ENCODE peak calls at places on chromosome 14, in ten cellular contexts. One of them, this sample, is unnamed.

GRCh38 chr14:22448905-22449611 is 140.0 kb downstream of the DAD1 start:
- DNase-seq in stomach: no peak
- DNase-seq in fibroblast of pulmonary artery: peak; percentile 25
- DNase-seq in WERI-Rb-1: no peak
- DNase-seq in fibroblast of mammary gland: peak; percentile 43
- DNase-seq in fibroblast of lung: peak; percentile 31
- DNase-seq in foreskin fibroblast: peak; percentile 5
- DNase-seq in ascending aorta: no peak
- DNase-seq in lung: no peak
- DNase-seq in heart left ventricle: no peak
- DNase-seq in this sample: peak; percentile 43

GRCh38 chr14:36738269-36738668 is 76.6 kb downstream of the PAX9 start:
- DNase-seq in foreskin fibroblast: no peak
- DNase-seq in fibroblast of mammary gland: no peak
- DNase-seq in fibroblast of pulmonary artery: no peak
- DNase-seq in stomach: no peak
- DNase-seq in ascending aorta: no peak
- DNase-seq in WERI-Rb-1: no peak
- DNase-seq in heart left ventricle: no peak
- DNase-seq in lung: no peak
- DNase-seq in fibroblast of lung: no peak
- DNase-seq in this sample: no peak

GRCh38 chr14:47675489-47676300 is at the start of gene MDGA2:
- DNase-seq in heart left ventricle: no peak
- DNase-seq in WERI-Rb-1: peak; percentile 70
- DNase-seq in fibroblast of pulmonary artery: no peak
- DNase-seq in foreskin fibroblast: no peak
- DNase-seq in fibroblast of lung: no peak
- DNase-seq in ascending aorta: no peak
- DNase-seq in fibroblast of mammary gland: peak; percentile 11
- DNase-seq in lung: no peak
- DNase-seq in stomach: no peak
- DNase-seq in this sample: no peak

GRCh38 chr14:101980700-101981099 is 16.3 kb downstream of the DYNC1H1 start:
- DNase-seq in foreskin fibroblast: peak; percentile 97
- DNase-seq in fibroblast of mammary gland: peak; percentile 99
- DNase-seq in lung: peak; percentile 78
- DNase-seq in fibroblast of pulmonary artery: peak; percentile 99
- DNase-seq in WERI-Rb-1: no peak
- DNase-seq in fibroblast of lung: peak; percentile 97
- DNase-seq in ascending aorta: peak; percentile 91
- DNase-seq in heart left ventricle: no peak
- DNase-seq in stomach: peak; percentile 73
- DNase-seq in this sample: peak; percentile 99

GRCh38 chr14:50812856-50813543 is 18.0 kb downstream of the NIN start:
- DNase-seq in WERI-Rb-1: no peak
- DNase-seq in stomach: no peak
- DNase-seq in ascending aorta: no peak
- DNase-seq in heart left ventricle: no peak
- DNase-seq in fibroblast of mammary gland: no peak
- DNase-seq in fibroblast of lung: no peak
- DNase-seq in foreskin fibroblast: no peak
- DNase-seq in fibroblast of pulmonary artery: no peak
- DNase-seq in lung: no peak
- DNase-seq in this sample: no peak

GRCh38 chr14:79514700-79515099 is 696.6 kb downstream of the DIO2 start:
- DNase-seq in fibroblast of mammary gland: peak; percentile 54
- DNase-seq in ascending aorta: no peak
- DNase-seq in fibroblast of pulmonary artery: peak; percentile 33
- DNase-seq in lung: no peak
- DNase-seq in fibroblast of lung: peak; percentile 5
- DNase-seq in heart left ventricle: no peak
- DNase-seq in stomach: no peak
- DNase-seq in foreskin fibroblast: no peak
- DNase-seq in WERI-Rb-1: no peak
- DNase-seq in this sample: peak; percentile 26

GRCh38 chr14:45810152-45810872 is 557.3 kb upstream of the MIS18BP1 start:
- DNase-seq in heart left ventricle: no peak
- DNase-seq in fibroblast of pulmonary artery: no peak
- DNase-seq in fibroblast of mammary gland: no peak
- DNase-seq in WERI-Rb-1: peak; percentile 8
- DNase-seq in foreskin fibroblast: no peak
- DNase-seq in stomach: no peak
- DNase-seq in lung: no peak
- DNase-seq in fibroblast of lung: no peak
- DNase-seq in ascending aorta: no peak
- DNase-seq in this sample: no peak

GRCh38 chr14:97719931-97720330 is 922.7 kb downstream of the VRK1 start:
- DNase-seq in lung: no peak
- DNase-seq in stomach: no peak
- DNase-seq in fibroblast of lung: no peak
- DNase-seq in fibroblast of mammary gland: no peak
- DNase-seq in fibroblast of pulmonary artery: no peak
- DNase-seq in foreskin fibroblast: no peak
- DNase-seq in heart left ventricle: no peak
- DNase-seq in ascending aorta: no peak
- DNase-seq in WERI-Rb-1: no peak
- DNase-seq in this sample: no peak

GRCh38 chr14:70359076-70359424 is 433 bp downstream of the COX16 start:
- DNase-seq in fibroblast of lung: no peak
- DNase-seq in lung: no peak
- DNase-seq in foreskin fibroblast: no peak
- DNase-seq in stomach: peak; percentile 33
- DNase-seq in ascending aorta: no peak
- DNase-seq in fibroblast of pulmonary artery: no peak
- DNase-seq in fibroblast of mammary gland: peak; percentile 34
- DNase-seq in WERI-Rb-1: no peak
- DNase-seq in heart left ventricle: no peak
- DNase-seq in this sample: no peak

GRCh38 chr14:101064121-101064661 is 160.7 kb upstream of the RTL1 start:
- DNase-seq in lung: no peak
- DNase-seq in heart left ventricle: no peak
- DNase-seq in fibroblast of lung: no peak
- DNase-seq in stomach: no peak
- DNase-seq in WERI-Rb-1: no peak
- DNase-seq in fibroblast of pulmonary artery: no peak
- DNase-seq in fibroblast of mammary gland: no peak
- DNase-seq in foreskin fibroblast: no peak
- DNase-seq in ascending aorta: no peak
- DNase-seq in this sample: no peak

GRCh38 chr14:95044463-95045254 is 112.7 kb downstream of the DICER1 start:
- DNase-seq in heart left ventricle: no peak
- DNase-seq in lung: no peak
- DNase-seq in stomach: peak; percentile 24
- DNase-seq in WERI-Rb-1: no peak
- DNase-seq in foreskin fibroblast: no peak
- DNase-seq in fibroblast of lung: no peak
- DNase-seq in fibroblast of pulmonary artery: no peak
- DNase-seq in ascending aorta: peak; percentile 37
- DNase-seq in fibroblast of mammary gland: no peak
- DNase-seq in this sample: no peak

GRCh38 chr14:96586921-96587822 is 85.0 kb downstream of the PAPOLA start:
- DNase-seq in fibroblast of lung: peak; percentile 25
- DNase-seq in fibroblast of pulmonary artery: no peak
- DNase-seq in fibroblast of mammary gland: no peak
- DNase-seq in stomach: no peak
- DNase-seq in WERI-Rb-1: no peak
- DNase-seq in lung: no peak
- DNase-seq in heart left ventricle: no peak
- DNase-seq in ascending aorta: no peak
- DNase-seq in foreskin fibroblast: no peak
- DNase-seq in this sample: no peak

GRCh38 chr14:71362920-71363584 is 455.8 kb downstream of the PCNX1 start:
- DNase-seq in heart left ventricle: no peak
- DNase-seq in fibroblast of lung: peak; percentile 88
- DNase-seq in foreskin fibroblast: no peak
- DNase-seq in fibroblast of pulmonary artery: peak; percentile 87
- DNase-seq in stomach: no peak
- DNase-seq in fibroblast of mammary gland: peak; percentile 78
- DNase-seq in ascending aorta: no peak
- DNase-seq in lung: no peak
- DNase-seq in WERI-Rb-1: peak; percentile 43
- DNase-seq in this sample: peak; percentile 82

GRCh38 chr14:52844262-52845060 is 53.1 kb upstream of the GNPNAT1 start:
- DNase-seq in foreskin fibroblast: no peak
- DNase-seq in stomach: no peak
- DNase-seq in WERI-Rb-1: no peak
- DNase-seq in fibroblast of mammary gland: peak; percentile 19
- DNase-seq in fibroblast of lung: no peak
- DNase-seq in fibroblast of pulmonary artery: no peak
- DNase-seq in heart left ventricle: no peak
- DNase-seq in ascending aorta: no peak
- DNase-seq in lung: no peak
- DNase-seq in this sample: peak; percentile 44

DNA sequence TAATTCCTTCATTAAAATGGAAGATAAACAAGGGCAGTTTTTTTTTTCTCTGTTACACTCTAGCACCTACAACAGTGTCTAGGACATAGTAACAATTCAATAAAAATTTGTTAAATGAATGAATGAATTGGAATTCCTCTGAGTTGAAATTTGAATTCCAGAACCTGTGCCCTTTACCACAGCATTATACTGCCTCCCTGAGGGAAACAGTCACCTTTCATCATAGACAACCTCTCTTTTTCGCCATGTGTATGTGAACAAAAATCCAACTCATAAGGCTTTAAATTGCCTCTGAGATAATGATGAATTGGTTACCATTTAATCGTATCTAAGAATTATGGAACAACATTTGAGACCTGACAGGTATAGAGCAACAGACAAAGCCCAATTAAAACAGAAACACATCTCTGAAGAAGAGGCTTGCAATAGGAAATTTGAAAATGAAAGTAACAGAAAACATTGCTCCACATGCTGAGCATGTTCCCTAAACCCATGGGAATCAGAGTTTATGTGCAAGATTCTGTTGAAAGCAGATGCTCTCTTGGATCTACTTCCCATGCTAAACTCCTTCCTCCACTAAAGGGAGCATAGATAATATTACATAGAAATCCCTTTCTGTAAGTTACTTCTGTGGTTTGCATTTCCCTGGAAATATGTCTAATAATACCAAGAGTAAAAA is 657.8 kb downstream of the GALC start:
- DNase-seq in lung: no peak
- DNase-seq in foreskin fibroblast: no peak
- DNase-seq in heart left ventricle: no peak
- DNase-seq in ascending aorta: no peak
- DNase-seq in WERI-Rb-1: no peak
- DNase-seq in fibroblast of lung: peak; percentile 22
- DNase-seq in fibroblast of pulmonary artery: no peak
- DNase-seq in fibroblast of mammary gland: peak; percentile 49
- DNase-seq in stomach: no peak
- DNase-seq in this sample: no peak
- TF ChIP-seq CTCF in lung: no peak
- TF ChIP-seq CTCF in foreskin fibroblast: no peak
- TF ChIP-seq CTCF in heart left ventricle: no peak
- TF ChIP-seq CTCF in ascending aorta: no peak
- TF ChIP-seq CTCF in WERI-Rb-1: no peak
- TF ChIP-seq CTCF in fibroblast of lung: no peak
- TF ChIP-seq CTCF in fibroblast of pulmonary artery: no peak
- TF ChIP-seq CTCF in fibroblast of mammary gland: peak; percentile 14
- TF ChIP-seq CTCF in stomach: no peak
- TF ChIP-seq CTCF in this sample: no peak

GRCh38 chr14:49623941-49624806 is 3.6 kb downstream of the MGAT2 start:
- DNase-seq in fibroblast of pulmonary artery: no peak
- DNase-seq in WERI-Rb-1: no peak
- DNase-seq in ascending aorta: no peak
- DNase-seq in foreskin fibroblast: no peak
- DNase-seq in heart left ventricle: no peak
- DNase-seq in stomach: no peak
- DNase-seq in fibroblast of mammary gland: no peak
- DNase-seq in lung: no peak
- DNase-seq in fibroblast of lung: no peak
- DNase-seq in this sample: no peak
- H3K4me3 ChIP-seq in fibroblast of pulmonary artery: no peak overlapping the region
- H3K4me3 ChIP-seq in WERI-Rb-1: no peak overlapping the region
- H3K4me3 ChIP-seq in ascending aorta: no peak overlapping the region
- H3K4me3 ChIP-seq in foreskin fibroblast: peak overlapping the region; percentile 13
- H3K4me3 ChIP-seq in heart left ventricle: no peak overlapping the region
- H3K4me3 ChIP-seq in stomach: no peak overlapping the region
- H3K4me3 ChIP-seq in fibroblast of mammary gland: no peak overlapping the region
- H3K4me3 ChIP-seq in lung: no peak overlapping the region
- H3K4me3 ChIP-seq in fibroblast of lung: no peak overlapping the region
- H3K4me3 ChIP-seq in this sample: no peak overlapping the region

GRCh38 chr14:57530571-57530970 is 36.9 kb upstream of the CCDC198 start:
- DNase-seq in ascending aorta: no peak
- DNase-seq in fibroblast of lung: no peak
- DNase-seq in WERI-Rb-1: no peak
- DNase-seq in fibroblast of pulmonary artery: no peak
- DNase-seq in stomach: no peak
- DNase-seq in fibroblast of mammary gland: no peak
- DNase-seq in lung: no peak
- DNase-seq in foreskin fibroblast: no peak
- DNase-seq in heart left ventricle: no peak
- DNase-seq in this sample: no peak

DNA sequence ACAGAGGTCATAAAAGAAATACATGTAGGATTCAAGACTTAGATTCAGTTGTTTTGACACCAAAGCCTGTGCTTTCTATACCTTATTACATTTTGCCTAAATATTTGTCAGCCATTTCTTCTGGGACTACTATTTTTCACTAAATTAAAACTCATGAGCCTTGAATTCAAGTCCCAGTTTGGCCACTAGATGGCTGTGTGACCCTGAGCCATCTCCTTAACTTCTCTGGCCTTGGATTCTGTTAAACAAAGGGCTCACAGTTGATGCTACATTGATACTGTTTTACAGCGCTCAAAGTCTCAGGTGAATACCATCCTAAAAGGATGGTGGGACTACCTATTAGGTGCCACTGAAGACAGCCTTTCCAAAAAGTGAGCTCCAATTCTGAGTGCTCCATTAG is 39.6 kb upstream of the CCDC198 start:
- DNase-seq in ascending aorta: no peak
- DNase-seq in WERI-Rb-1: no peak
- DNase-seq in stomach: no peak
- DNase-seq in fibroblast of lung: peak; percentile 4
- DNase-seq in fibroblast of mammary gland: peak; percentile 51
- DNase-seq in heart left ventricle: no peak
- DNase-seq in foreskin fibroblast: peak; percentile 5
- DNase-seq in lung: no peak
- DNase-seq in fibroblast of pulmonary artery: peak; percentile 31
- DNase-seq in this sample: peak; percentile 52
- TF ChIP-seq CTCF in ascending aorta: peak; percentile 20
- TF ChIP-seq CTCF in WERI-Rb-1: peak; percentile 41
- TF ChIP-seq CTCF in stomach: peak; percentile 13
- TF ChIP-seq CTCF in fibroblast of lung: peak; percentile 28
- TF ChIP-seq CTCF in fibroblast of mammary gland: peak; percentile 64
- TF ChIP-seq CTCF in heart left ventricle: peak; percentile 16
- TF ChIP-seq CTCF in foreskin fibroblast: peak; percentile 24
- TF ChIP-seq CTCF in lung: no peak
- TF ChIP-seq CTCF in fibroblast of pulmonary artery: peak; percentile 46
- TF ChIP-seq CTCF in this sample: peak; percentile 53

DNA sequence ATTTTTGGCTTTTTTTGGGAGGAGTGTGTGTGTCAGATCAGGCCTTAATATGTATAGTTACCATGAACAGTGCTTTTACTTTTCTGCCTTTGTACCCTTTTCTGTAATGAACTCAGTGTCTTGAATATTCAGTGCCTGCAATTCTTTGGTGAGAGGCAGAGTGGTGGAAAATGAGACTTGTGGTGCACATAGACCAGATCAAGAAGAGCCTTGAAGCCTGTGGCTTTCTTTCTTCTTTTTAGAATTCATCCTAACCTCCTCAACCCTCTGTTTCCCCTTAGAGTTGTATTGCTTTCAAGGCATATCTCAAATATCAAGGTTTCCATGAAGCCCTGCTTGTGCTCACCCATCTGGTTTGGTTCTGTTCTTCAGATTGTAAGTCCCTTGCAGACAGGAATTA is 2.6 kb downstream of the YLPM1 start:
- DNase-seq in fibroblast of pulmonary artery: no peak
- DNase-seq in stomach: no peak
- DNase-seq in ascending aorta: no peak
- DNase-seq in heart left ventricle: no peak
- DNase-seq in WERI-Rb-1: no peak
- DNase-seq in lung: no peak
- DNase-seq in foreskin fibroblast: no peak
- DNase-seq in fibroblast of lung: no peak
- DNase-seq in fibroblast of mammary gland: no peak
- DNase-seq in this sample: no peak
- H3K4me3 ChIP-seq in fibroblast of pulmonary artery: peak overlapping the region; percentile 85
- H3K4me3 ChIP-seq in stomach: peak overlapping the region; percentile 97
- H3K4me3 ChIP-seq in ascending aorta: peak overlapping the region; percentile 73
- H3K4me3 ChIP-seq in heart left ventricle: peak overlapping the region; percentile 97
- H3K4me3 ChIP-seq in WERI-Rb-1: no peak overlapping the region
- H3K4me3 ChIP-seq in lung: no peak overlapping the region
- H3K4me3 ChIP-seq in foreskin fibroblast: peak overlapping the region; percentile 86
- H3K4me3 ChIP-seq in fibroblast of lung: peak overlapping the region; percentile 82
- H3K4me3 ChIP-seq in fibroblast of mammary gland: peak overlapping the region; percentile 75
- H3K4me3 ChIP-seq in this sample: peak overlapping the region; percentile 11